ENCODE peak calls at places on chromosomes 13 and 19, in six cellular contexts. O is WTC11; Z is HuH-7; L is ELR; V is effector CD4-positive, alpha-beta T cell; G is glutamatergic neuron. T is an unnamed sample.

GRCh38 chr13:51058461-51059167 is 52.5 kb downstream of the C13orf42 start:
- DNase-seq in O (no peak), Z (no peak), L (no peak), V (no peak), G (no peak), T (no peak)

GRCh38 chr13:59893261-59893660 is 270.5 kb downstream of the DIAPH3 start:
- DNase-seq in O (no peak), Z (no peak), L (no peak), V (no peak), G (no peak), T (no peak)

GRCh38 chr19:10885241-10886169 is 14.2 kb downstream of the CARM1 start:
- DNase-seq in O (no peak), Z (no peak), L (no peak), V (no peak), G (no peak), T (no peak)

GRCh38 chr13:30864352-30865130 is 41.5 kb upstream of the MEDAG start:
- DNase-seq in O (no peak), Z (no peak), L (peak), V (no peak), G (no peak), T (no peak)

GRCh38 chr19:7773841-7774240 is 10.8 kb downstream of the CLEC4M start:
- DNase-seq in O (no peak), Z (no peak), L (no peak), V (no peak), G (no peak), T (no peak)

GRCh38 chr13:33799950-33800592 is 17.9 kb upstream of the RFC3 start:
- DNase-seq in O (no peak), Z (no peak), L (peak), V (no peak), G (no peak), T (no peak)

GRCh38 chr13:36352350-36352749 is 6.2 kb upstream of the SPART start:
- DNase-seq in O (no peak), Z (no peak), L (peak), V (no peak), G (no peak), T (no peak)

GRCh38 chr13:114282143-114282685 is 813 bp downstream of the UPF3A start:
- DNase-seq in O (peak), Z (peak), L (peak), V (peak), G (peak), T (peak)

GRCh38 chr13:30654430-30654829 is 36.7 kb downstream of the USPL1 start:
- DNase-seq in O (no peak), Z (no peak), L (no peak), V (no peak), G (no peak), T (no peak)

GRCh38 chr13:29607465-29607864 is 12.0 kb upstream of the SLC7A1 start:
- DNase-seq in O (no peak), Z (no peak), L (peak), V (no peak), G (no peak), T (no peak)

GRCh38 chr13:94073006-94073744 is 406.3 kb downstream of the DCT start:
- DNase-seq in O (no peak), Z (no peak), L (peak), V (no peak), G (no peak), T (no peak)

GRCh38 chr19:38384209-38385027 is 3.4 kb downstream of the GGN start:
- DNase-seq in O (peak), Z (peak), L (peak), V (no peak), G (peak), T (no peak)

GRCh38 chr19:55166530-55167268 is at the start of gene DNAAF3:
- DNase-seq in O (peak), Z (peak), L (peak), V (peak), G (peak), T (peak)

GRCh38 chr19:12867120-12868099 is 13.8 kb downstream of the DNASE2 start:
- DNase-seq in O (peak), Z (peak), L (peak), V (peak), G (peak), T (no peak)

GRCh38 chr13:44734204-44734707 is 158.1 kb upstream of the TSC22D1 start:
- DNase-seq in O (no peak), Z (no peak), L (peak), V (no peak), G (no peak), T (no peak)

GRCh38 chr19:7366701-7367420 is 18.1 kb downstream of the ARHGEF18 start:
- DNase-seq in O (no peak), Z (no peak), L (peak), V (no peak), G (no peak), T (no peak)

GRCh38 chr13:36815069-36815468 is 4.0 kb upstream of the RFXAP start:
- DNase-seq in O (no peak), Z (peak), L (peak), V (no peak), G (no peak), T (no peak)

GRCh38 chr13:84649853-84650252 is 767.6 kb upstream of the SLITRK1 start:
- DNase-seq in O (no peak), Z (no peak), L (peak), V (no peak), G (no peak), T (no peak)

GRCh38 chr13:100506600-100507422 is 81.8 kb downstream of the GGACT start:
- DNase-seq in O (no peak), Z (no peak), L (no peak), V (no peak), G (no peak), T (no peak)

GRCh38 chr19:50410109-50410508 is 8.6 kb upstream of the SPIB start:
- DNase-seq in O (no peak), Z (no peak), L (no peak), V (no peak), G (no peak), T (no peak)

GRCh38 chr13:38262211-38262610 is 87.4 kb upstream of the UFM1 start:
- DNase-seq in O (no peak), Z (no peak), L (no peak), V (no peak), G (no peak), T (no peak)

GRCh38 chr19:7988307-7988706 is 17.1 kb downstream of the ELAVL1 start:
- DNase-seq in O (no peak), Z (no peak), L (peak), V (no peak), G (no peak), T (no peak)

GRCh38 chr13:112973577-112973951 is 4.5 kb downstream of the MCF2L start:
- DNase-seq in O (no peak), Z (no peak), L (no peak), V (no peak), G (peak), T (no peak)

GRCh38 chr19:19352823-19353222 is 32.2 kb downstream of the MAU2 start:
- DNase-seq in O (no peak), Z (no peak), L (no peak), V (no peak), G (no peak), T (no peak)

GRCh38 chr13:25375727-25376358 is 4.1 kb downstream of the ATP8A2 start:
- DNase-seq in O (peak), Z (peak), L (peak), V (peak), G (peak), T (no peak)

GRCh38 chr13:39422845-39423565 is 180.0 kb downstream of the LHFPL6 start:
- DNase-seq in O (no peak), Z (no peak), L (peak), V (no peak), G (no peak), T (no peak)

GRCh38 chr13:100394005-100394695 is 194.4 kb downstream of the GGACT start:
- DNase-seq in O (no peak), Z (no peak), L (peak), V (no peak), G (no peak), T (no peak)

GRCh38 chr19:30421571-30421970 is 49.4 kb downstream of the ZNF536 start:
- DNase-seq in O (no peak), Z (no peak), L (no peak), V (no peak), G (no peak), T (no peak)

GRCh38 chr13:55298201-55298600 is 1842.5 kb upstream of the PRR20A start:
- DNase-seq in O (no peak), Z (no peak), L (no peak), V (no peak), G (no peak), T (no peak)

GRCh38 chr19:38714354-38714778 is 29.9 kb downstream of the CAPN12 start:
- DNase-seq in O (no peak), Z (no peak), L (no peak), V (no peak), G (no peak), T (no peak)

GRCh38 chr19:15107056-15108010 is at the start of gene SYDE1:
- DNase-seq in O (peak), Z (peak), L (peak), V (no peak), G (peak), T (no peak)

GRCh38 chr13:36212789-36213188 is 1.6 kb downstream of the SOHLH2 start:
- DNase-seq in O (no peak), Z (no peak), L (no peak), V (no peak), G (no peak), T (no peak)

GRCh38 chr13:112451512-112452379 is 75.6 kb downstream of the SPACA7 start:
- DNase-seq in O (no peak), Z (no peak), L (no peak), V (no peak), G (no peak), T (no peak)

GRCh38 chr13:42478531-42479156 is 95.3 kb upstream of the TNFSF11 start:
- DNase-seq in O (no peak), Z (no peak), L (peak), V (no peak), G (no peak), T (no peak)

GRCh38 chr19:47369923-47370625 is 21.0 kb downstream of the DHX34 start:
- DNase-seq in O (no peak), Z (no peak), L (peak), V (no peak), G (no peak), T (no peak)

GRCh38 chr13:111460548-111461444 is 140.4 kb downstream of the TEX29 start:
- DNase-seq in O (peak), Z (peak), L (peak), V (no peak), G (peak), T (no peak)

GRCh38 chr19:11337080-11337479 is 2.4 kb downstream of the RAB3D start:
- DNase-seq in O (no peak), Z (no peak), L (no peak), V (no peak), G (no peak), T (no peak)

GRCh38 chr13:27601208-27601607 is 19.1 kb downstream of the LNX2 start:
- DNase-seq in O (no peak), Z (no peak), L (no peak), V (no peak), G (no peak), T (no peak)

GRCh38 chr19:29245221-29245620 is 32.3 kb upstream of the UQCRFS1 start:
- DNase-seq in O (no peak), Z (no peak), L (no peak), V (no peak), G (no peak), T (no peak)

GRCh38 chr19:33872445-33873320 is 76.0 kb downstream of the KCTD15 start:
- DNase-seq in O (no peak), Z (no peak), L (peak), V (no peak), G (no peak), T (no peak)

T was measured in T-helper 22 cell.